ENCODE peak calls at places on chromosome 13, in seven cellular contexts. Z is coronary artery, T is dorsolateral prefrontal cortex, O is left ventricle myocardium inferior, U is breast epithelium, W is GM23338, F is astrocyte. H is an unnamed sample.

GRCh38 chr13:37870895-37871550 is 1.5 kb upstream of the TRPC4 start:
- DNase-seq in Z (no peak), T (no peak), O (no peak), U (no peak), W (peak; percentile 23), F (peak; percentile 80), H (no peak)

GRCh38 chr13:99313473-99313872 is 6.3 kb upstream of the GPR183 start:
- DNase-seq in Z (no peak), T (no peak), O (no peak), U (no peak), W (peak; percentile 45), F (no peak), H (no peak)

GRCh38 chr13:114140131-114140908 is 7.9 kb upstream of the RASA3 start:
- DNase-seq in Z (no peak), T (no peak), O (no peak), U (no peak), W (no peak), F (no peak), H (no peak)

GRCh38 chr13:105213512-105213911 is 1322.0 kb downstream of the EFNB2 start:
- DNase-seq in Z (no peak), T (no peak), O (no peak), U (no peak), W (peak; percentile 38), F (no peak), H (no peak)

GRCh38 chr13:27830010-27830409 is 37.7 kb downstream of the GSX1 start:
- DNase-seq in Z (no peak), T (no peak), O (peak; percentile 38), U (no peak), W (peak; percentile 80), F (no peak), H (peak; percentile 76)

GRCh38 chr13:27588405-27588804 is 31.9 kb downstream of the LNX2 start:
- DNase-seq in Z (no peak), T (no peak), O (no peak), U (no peak), W (no peak), F (no peak), H (no peak)

GRCh38 chr13:113410472-113411201 is 42.7 kb downstream of the ADPRHL1 start:
- DNase-seq in Z (peak; percentile 82), T (no peak), O (no peak), U (no peak), W (no peak), F (peak; percentile 83), H (no peak)

GRCh38 chr13:113195360-113195759 is 13.1 kb downstream of the PCID2 start:
- DNase-seq in Z (no peak), T (no peak), O (no peak), U (no peak), W (no peak), F (no peak), H (no peak)

GRCh38 chr13:98535501-98536357 is 41.2 kb downstream of the STK24 start:
- DNase-seq in Z (no peak), T (no peak), O (no peak), U (no peak), W (no peak), F (no peak), H (no peak)

GRCh38 chr13:103277959-103278673 is 211.9 kb upstream of the SLC10A2 start:
- DNase-seq in Z (no peak), T (no peak), O (no peak), U (no peak), W (no peak), F (no peak), H (no peak)

GRCh38 chr13:110396913-110397379 is 89.9 kb downstream of the COL4A2 start:
- DNase-seq in Z (peak; percentile 98), T (no peak), O (peak; percentile 87), U (peak; percentile 92), W (no peak), F (peak; percentile 100), H (no peak)

GRCh38 chr13:101018720-101019119 is 344.1 kb upstream of the TMTC4 start:
- DNase-seq in Z (no peak), T (no peak), O (no peak), U (no peak), W (no peak), F (peak; percentile 80), H (no peak)

GRCh38 chr13:110705356-110705825 is 525 bp downstream of the CARS2 start:
- DNase-seq in Z (no peak), T (no peak), O (no peak), U (no peak), W (no peak), F (no peak), H (no peak)

GRCh38 chr13:28022848-28023518 is 34.5 kb upstream of the URAD start:
- DNase-seq in Z (no peak), T (no peak), O (no peak), U (no peak), W (peak; percentile 66), F (peak; percentile 1), H (no peak)

GRCh38 chr13:60165391-60166099 is 1.8 kb upstream of the DIAPH3 start:
- DNase-seq in Z (no peak), T (no peak), O (no peak), U (no peak), W (no peak), F (peak; percentile 42), H (no peak)

GRCh38 chr13:106814389-106814903 is 246.5 kb upstream of the ARGLU1 start:
- DNase-seq in Z (no peak), T (no peak), O (no peak), U (no peak), W (no peak), F (no peak), H (no peak)

GRCh38 chr13:45224181-45224580 is 23.3 kb upstream of the KCTD4 start:
- DNase-seq in Z (no peak), T (no peak), O (no peak), U (no peak), W (no peak), F (peak; percentile 36), H (no peak)

GRCh38 chr13:48437381-48437780 is 24.5 kb upstream of the LPAR6 start:
- DNase-seq in Z (peak; percentile 84), T (no peak), O (peak; percentile 76), U (no peak), W (no peak), F (peak; percentile 62), H (no peak)

GRCh38 chr13:42039946-42040729 is 8.3 kb upstream of the DGKH start:
- DNase-seq in Z (peak; percentile 95), T (peak; percentile 68), O (peak; percentile 95), U (peak; percentile 84), W (peak; percentile 77), F (peak; percentile 80), H (peak; percentile 78)

GRCh38 chr13:112684041-112684440 is 5.8 kb upstream of the ATP11A start:
- DNase-seq in Z (no peak), T (no peak), O (no peak), U (no peak), W (no peak), F (no peak), H (no peak)

GRCh38 chr13:76293751-76294150 is 592.5 kb downstream of the KCTD12 start:
- DNase-seq in Z (no peak), T (no peak), O (no peak), U (no peak), W (no peak), F (no peak), H (no peak)

GRCh38 chr13:98749501-98749900 is 3.0 kb downstream of the SLC15A1 start:
- DNase-seq in Z (no peak), T (no peak), O (no peak), U (no peak), W (no peak), F (peak; percentile 79), H (no peak)

DNA sequence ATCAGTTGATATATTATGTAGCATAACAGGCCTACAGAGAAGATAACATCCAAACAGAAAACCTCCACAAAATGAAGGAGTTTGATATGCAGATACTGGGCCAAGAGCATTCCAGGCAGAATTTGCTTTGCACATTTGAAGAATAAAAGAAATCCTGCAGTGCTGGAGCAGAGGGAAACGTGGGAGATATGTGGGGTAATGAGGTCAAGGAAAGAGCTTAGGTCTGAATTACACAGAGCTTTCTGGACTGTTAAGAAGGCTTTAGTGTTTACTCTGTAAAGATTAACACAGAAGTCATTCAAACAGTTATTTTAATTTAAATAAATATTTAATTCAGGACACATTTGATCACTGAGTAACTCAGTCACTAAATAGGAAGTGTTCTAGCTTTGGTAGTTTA is 692.7 kb downstream of the PCDH9 start:
- DNase-seq in Z (no peak), T (no peak), O (no peak), U (no peak), W (no peak), F (no peak), H (no peak)
- TF ChIP-seq CTCF in Z (no peak), T (no peak), O (no peak), U (no peak), W (no peak), F (no peak), H (no peak)

GRCh38 chr13:43085545-43085944 is 62.2 kb downstream of the DNAJC15 start:
- DNase-seq in Z (no peak), T (no peak), O (no peak), U (no peak), W (peak; percentile 43), F (peak; percentile 14), H (no peak)
- TF ChIP-seq CTCF in Z (peak; percentile 52), T (peak; percentile 81), O (peak; percentile 73), U (peak; percentile 69), W (peak; percentile 66), F (peak; percentile 54), H (no peak)

GRCh38 chr13:36033035-36033434 is 98.1 kb downstream of the DCLK1 start:
- DNase-seq in Z (no peak), T (no peak), O (no peak), U (no peak), W (no peak), F (no peak), H (no peak)

DNA sequence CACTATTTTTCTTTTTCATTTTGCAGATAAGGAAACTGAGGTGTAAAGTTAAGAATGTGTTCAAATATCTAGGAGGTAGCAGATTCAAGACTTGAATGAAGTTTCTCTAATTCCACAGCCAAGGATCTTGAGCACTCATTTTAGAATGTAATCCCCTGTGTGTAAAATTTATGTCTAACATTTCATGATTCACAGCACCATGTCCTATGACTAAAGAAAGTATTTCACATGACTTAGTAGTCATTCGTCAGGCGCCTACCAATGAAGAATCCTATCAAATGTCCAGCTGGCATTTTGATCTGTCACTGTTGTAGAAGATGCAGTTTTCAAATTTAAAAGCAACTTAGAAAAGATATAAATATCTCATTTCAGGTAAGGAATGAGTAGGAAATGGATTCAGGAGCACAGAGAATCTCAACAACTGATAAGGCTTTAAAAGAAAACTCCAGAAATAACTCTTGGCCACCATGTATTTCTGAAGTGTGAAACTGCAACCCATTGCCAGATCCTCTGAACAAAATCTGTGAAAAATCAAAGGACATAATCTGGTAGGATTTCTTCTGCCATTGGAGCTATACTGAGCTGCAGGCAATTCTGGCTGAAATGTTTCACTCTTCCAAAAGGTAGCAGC is 92.3 kb downstream of the DCLK1 start:
- DNase-seq in Z (no peak), T (no peak), O (no peak), U (no peak), W (no peak), F (no peak), H (no peak)
- TF ChIP-seq CTCF in Z (no peak), T (no peak), O (no peak), U (no peak), W (no peak), F (no peak), H (no peak)

DNA sequence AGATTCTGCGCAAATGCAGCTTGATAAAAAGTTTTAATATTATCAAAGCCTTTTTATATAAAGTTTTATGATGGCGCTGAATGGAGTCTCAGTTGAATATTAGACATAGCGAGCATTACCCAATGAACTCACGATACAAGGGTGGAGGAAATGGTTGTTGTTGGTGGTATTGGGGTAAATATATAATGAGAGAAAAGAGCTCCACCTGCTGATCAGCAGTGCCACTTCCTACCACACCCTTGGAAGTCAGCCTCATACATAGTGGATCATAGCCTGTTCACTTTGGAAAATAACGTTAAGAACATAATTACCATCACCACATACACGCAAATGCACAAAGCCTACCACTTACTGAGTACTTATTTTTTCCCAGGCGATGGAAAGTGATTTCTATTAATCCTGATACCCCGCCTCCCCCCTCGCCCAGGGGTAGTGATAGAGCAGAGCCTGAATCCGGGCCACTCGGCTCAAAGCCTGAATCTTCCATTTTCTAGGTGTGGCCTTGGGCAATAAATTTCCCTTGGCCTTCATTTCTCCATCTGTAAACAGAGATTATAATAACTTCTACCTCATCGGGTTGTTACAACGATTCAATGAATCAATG is 358.3 kb downstream of the KLF5 start:
- DNase-seq in Z (no peak), T (no peak), O (no peak), U (no peak), W (peak; percentile 30), F (no peak), H (no peak)
- TF ChIP-seq CTCF in Z (no peak), T (no peak), O (peak; percentile 31), U (no peak), W (peak; percentile 47), F (no peak), H (no peak)

H was measured in activated B cell treated with CpG ODN at 0.5 μM for 24 hours.